ENCODE peak calls at places on chromosomes 1 and 21, in ten cellular contexts. W is esophagus squamous epithelium; X is CD8-positive, alpha-beta T cell; H is cardiac muscle cell; T is aorta; V is ovary; B is GM23338; O is pancreas; Q is IMR-90; J is adrenal gland. U is an unnamed sample. For H3K27me3, the result is how much of the 10 kb centered on the place peaks cover.

GRCh38 chr1:227949954-227950734 is 2.4 kb upstream of the WNT9A start:
- DNase-seq in V (no peak), B (no peak), T (no peak), H (no peak), W (no peak), Q (no peak), X (no peak), O (peak), J (no peak), U (no peak)

GRCh38 chr1:156889802-156890585 is 3.5 kb upstream of the PEAR1 start:
- DNase-seq in V (peak), H (peak), Q (peak), B (peak), W (no peak), J (peak), O (peak), T (peak), X (peak), U (peak)

GRCh38 chr1:230253150-230253549 is 173.0 kb downstream of the PGBD5 start:
- DNase-seq in H (no peak), X (no peak), B (no peak), V (no peak), J (no peak), O (no peak), W (no peak), Q (no peak), T (no peak), U (no peak)

GRCh38 chr1:113219377-113219776 is 146.4 kb downstream of the LRIG2 start:
- DNase-seq in B (peak), H (no peak), X (no peak), Q (no peak), W (no peak), J (no peak), V (no peak), O (no peak), T (no peak), U (no peak)

GRCh38 chr1:201559679-201560162 is 20.8 kb downstream of the NAV1 start:
- DNase-seq in W (no peak), B (peak), O (peak), X (peak), T (peak), Q (peak), V (peak), J (peak), H (peak), U (peak)

GRCh38 chr1:61447339-61448016 is 277.5 kb downstream of the TM2D1 start:
- DNase-seq in O (no peak), V (no peak), X (no peak), B (no peak), H (no peak), W (no peak), T (no peak), Q (no peak), J (no peak), U (no peak)

GRCh38 chr1:232943679-232944252 is 6.6 kb upstream of the NTPCR start:
- DNase-seq in T (no peak), V (peak), J (no peak), O (no peak), Q (no peak), H (peak), X (no peak), B (no peak), W (no peak), U (no peak)

GRCh38 chr1:33273961-33274371 is 17.7 kb downstream of the ZNF362 start:
- DNase-seq in V (no peak), Q (no peak), J (no peak), H (no peak), B (no peak), T (peak), W (no peak), O (peak), X (no peak), U (no peak)

GRCh38 chr1:37358992-37359391 is 115.4 kb upstream of the ZC3H12A start:
- DNase-seq in B (no peak), Q (no peak), T (no peak), O (no peak), X (no peak), H (no peak), J (no peak), V (no peak), W (no peak), U (no peak)

GRCh38 chr1:68046885-68047658 is 3.4 kb downstream of the DIRAS3 start:
- DNase-seq in Q (no peak), H (no peak), O (no peak), B (no peak), T (no peak), V (no peak), W (no peak), X (no peak), J (no peak), U (no peak)

GRCh38 chr1:156233421-156234127 is 8.4 kb upstream of the BGLAP start:
- DNase-seq in Q (peak), T (no peak), V (no peak), O (no peak), J (no peak), W (no peak), X (no peak), H (peak), B (no peak), U (no peak)

GRCh38 chr1:47441450-47442106 is 3.7 kb downstream of the FOXD2 start:
- DNase-seq in X (no peak), J (no peak), H (no peak), V (no peak), T (no peak), O (no peak), Q (no peak), W (no peak), B (no peak), U (no peak)
- H3K27me3 ChIP-seq in X (half or more), J (half or more), H (half or more), V (under half), T (under half), O (under half), Q (half or more), W (under half), B (half or more), U (half or more)

GRCh38 chr1:205578780-205579571 is 52.8 kb downstream of the ELK4 start:
- DNase-seq in W (no peak), Q (no peak), V (no peak), B (peak), T (no peak), O (no peak), H (no peak), X (no peak), J (no peak), U (no peak)

GRCh38 chr1:205575294-205575885 is 56.4 kb downstream of the ELK4 start:
- DNase-seq in O (no peak), V (no peak), W (no peak), T (no peak), Q (no peak), X (no peak), B (no peak), J (no peak), H (no peak), U (no peak)

GRCh38 chr1:205576011-205576410 is 55.8 kb downstream of the ELK4 start:
- DNase-seq in W (no peak), B (no peak), V (no peak), X (no peak), T (no peak), H (no peak), J (no peak), Q (no peak), O (no peak), U (no peak)

GRCh38 chr1:205577874-205578658 is 53.7 kb downstream of the ELK4 start:
- DNase-seq in V (no peak), H (no peak), O (no peak), J (no peak), Q (peak), W (no peak), B (no peak), T (no peak), X (no peak), U (no peak)

DNA sequence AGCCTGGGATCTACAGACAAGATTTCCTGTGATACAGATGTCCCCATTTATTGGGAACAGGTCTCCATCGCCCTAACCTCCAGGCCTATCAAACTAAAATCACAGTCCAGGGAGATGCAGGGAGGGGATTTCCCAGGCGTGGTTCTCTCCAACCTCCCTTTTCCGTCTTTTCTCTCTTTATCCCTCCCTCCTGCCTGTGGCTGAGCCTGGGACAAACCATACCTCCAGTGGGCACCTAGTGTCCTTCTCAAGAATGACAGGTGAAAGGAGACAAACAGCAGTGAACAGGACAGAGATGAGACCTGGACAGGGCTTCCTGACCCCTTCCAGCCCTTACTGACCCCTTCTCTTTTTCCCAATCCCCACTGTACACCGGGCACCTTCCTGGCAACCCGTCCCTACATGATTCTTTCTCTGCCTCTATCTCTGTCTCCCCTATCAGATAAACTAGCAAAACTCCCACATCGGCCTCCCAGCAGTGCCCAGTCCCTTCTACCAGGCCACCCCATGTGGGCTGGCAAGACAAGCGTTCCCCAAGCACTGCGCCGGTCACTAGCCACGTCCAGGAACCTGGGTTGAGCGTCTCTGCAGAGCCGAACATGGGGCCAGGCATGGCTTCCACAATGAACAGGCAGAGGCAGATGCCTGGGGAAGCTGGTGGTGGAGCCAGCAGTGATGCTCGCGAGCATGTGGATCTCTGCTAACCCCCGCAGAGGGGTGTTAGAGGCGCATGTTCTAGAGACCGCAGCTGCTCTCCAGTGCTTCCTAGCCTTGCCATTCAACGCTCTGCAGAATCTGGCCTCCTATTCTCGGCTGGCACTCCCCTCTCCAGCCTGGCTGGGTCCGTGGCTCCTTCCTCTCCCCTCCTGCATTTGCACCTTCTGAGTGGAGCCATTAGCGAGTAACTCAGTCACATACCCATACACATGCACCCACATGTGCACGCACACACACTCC is 54.7 kb downstream of the ELK4 start:
- DNase-seq in Q (no peak), O (no peak), J (no peak), H (no peak), V (no peak), T (no peak), X (no peak), W (no peak), B (peak), U (no peak)
- H3K27ac ChIP-seq in Q (no peak), O (no peak), J (no peak), H (no peak), V (no peak), T (no peak), X (no peak), W (no peak), B (no peak), U (no peak)

DNA sequence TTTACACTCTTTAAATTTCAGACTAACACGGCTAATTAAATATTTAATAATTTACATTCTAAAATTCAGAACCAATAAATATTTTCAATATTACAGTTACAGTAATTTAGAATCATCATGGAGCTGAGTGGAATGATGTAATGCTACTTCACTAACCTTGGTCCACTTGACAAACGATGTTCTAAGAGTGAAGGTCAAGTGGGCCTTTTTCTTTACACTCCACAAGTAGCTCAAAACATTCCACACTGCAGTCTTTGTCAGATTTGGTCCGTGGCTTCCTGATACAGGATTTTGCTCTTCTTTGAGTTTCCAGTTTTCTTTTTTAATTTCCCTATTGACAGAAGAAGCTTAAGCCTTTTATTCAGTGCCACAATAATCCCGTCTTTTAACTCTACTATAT is 164.6 kb upstream of the NRIP1 start:
- DNase-seq in J (no peak), H (no peak), B (no peak), O (no peak), W (no peak), T (no peak), V (no peak), X (no peak), Q (no peak), U (no peak)
- H3K27me3 ChIP-seq in J (under half), H (under half), B (under half), O (under half), W (under half), T (under half), V (under half), X (under half), Q (under half), U (under half)

GRCh38 chr1:107140703-107141490 is at the start of gene NTNG1:
- DNase-seq in V (no peak), Q (no peak), W (no peak), B (peak), O (peak), J (no peak), H (peak), T (no peak), X (no peak), U (no peak)

GRCh38 chr1:107138166-107138565 is 2.7 kb upstream of the NTNG1 start:
- DNase-seq in W (no peak), X (no peak), O (no peak), T (no peak), V (no peak), B (no peak), H (no peak), J (no peak), Q (no peak), U (no peak)

GRCh38 chr1:107138767-107139445 is 1.9 kb upstream of the NTNG1 start:
- DNase-seq in J (no peak), H (no peak), V (no peak), X (no peak), B (peak), T (no peak), O (no peak), Q (peak), W (no peak), U (no peak)

GRCh38 chr1:107141491-107142369 is 891 bp downstream of the NTNG1 start:
- DNase-seq in O (peak), X (no peak), T (no peak), B (peak), Q (peak), J (no peak), V (no peak), W (no peak), H (peak), U (peak)

GRCh38 chr1:107139833-107140702 is 771 bp upstream of the NTNG1 start:
- DNase-seq in H (peak), O (peak), V (no peak), Q (peak), W (no peak), T (no peak), X (no peak), B (peak), J (peak), U (peak)
- H3K27ac ChIP-seq in H (no peak), O (no peak), V (no peak), Q (no peak), W (no peak), T (no peak), X (no peak), B (peak), J (no peak), U (peak)

DNA sequence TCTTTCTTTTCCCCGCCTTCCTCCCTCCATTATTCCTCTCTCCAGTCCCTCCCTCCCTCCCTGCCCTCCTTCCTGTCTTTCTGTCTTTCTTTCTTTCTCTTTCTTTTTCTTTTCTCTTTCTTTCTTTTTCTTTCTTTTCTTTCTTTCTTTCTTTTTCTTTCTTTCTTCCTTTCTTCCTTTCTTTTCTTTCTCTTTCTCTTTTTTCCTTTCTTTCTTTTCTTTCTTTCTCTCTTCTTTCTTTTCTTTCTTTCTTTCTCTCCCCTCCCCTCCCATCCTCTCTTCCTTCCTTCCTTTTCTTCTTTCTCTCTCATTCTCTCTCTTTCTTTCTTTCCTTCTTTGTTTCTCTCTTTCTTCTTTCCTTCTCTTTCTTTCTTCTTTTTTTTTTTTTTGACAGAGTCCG is 402.2 kb upstream of the PLXNA2 start:
- DNase-seq in O (no peak), W (no peak), Q (no peak), X (no peak), V (no peak), T (no peak), J (no peak), B (no peak), H (no peak), U (no peak)
- H3K27me3 ChIP-seq in O (under half), W (under half), Q (under half), X (under half), V (under half), T (under half), J (under half), B (under half), H (under half), U (under half)

GRCh38 chr1:169110265-169110664 is 3.8 kb downstream of the ATP1B1 start:
- DNase-seq in Q (no peak), V (no peak), J (no peak), H (no peak), X (no peak), O (no peak), T (no peak), B (no peak), W (no peak), U (no peak)
- H3K27ac ChIP-seq in Q (peak), V (no peak), J (peak), H (peak), X (no peak), O (peak), T (no peak), B (no peak), W (peak), U (peak)

GRCh38 chr1:31775170-31775569 is 11.0 kb upstream of the ADGRB2 start:
- DNase-seq in J (no peak), V (no peak), B (no peak), Q (no peak), T (no peak), X (no peak), O (no peak), W (no peak), H (no peak), U (no peak)
- H3K27me3 ChIP-seq in J (under half), V (under half), B (half or more), Q (half or more), T (under half), X (under half), O (under half), W (under half), H (under half), U (half or more)

GRCh38 chr1:174743654-174744561 is 255.8 kb upstream of the CACYBP start:
- DNase-seq in T (no peak), H (peak), Q (peak), V (no peak), O (no peak), W (no peak), B (peak), J (no peak), X (no peak), U (no peak)
- H3K27ac ChIP-seq in T (no peak), H (no peak), Q (no peak), V (no peak), O (no peak), W (no peak), B (no peak), J (no peak), X (no peak), U (no peak)

DNA sequence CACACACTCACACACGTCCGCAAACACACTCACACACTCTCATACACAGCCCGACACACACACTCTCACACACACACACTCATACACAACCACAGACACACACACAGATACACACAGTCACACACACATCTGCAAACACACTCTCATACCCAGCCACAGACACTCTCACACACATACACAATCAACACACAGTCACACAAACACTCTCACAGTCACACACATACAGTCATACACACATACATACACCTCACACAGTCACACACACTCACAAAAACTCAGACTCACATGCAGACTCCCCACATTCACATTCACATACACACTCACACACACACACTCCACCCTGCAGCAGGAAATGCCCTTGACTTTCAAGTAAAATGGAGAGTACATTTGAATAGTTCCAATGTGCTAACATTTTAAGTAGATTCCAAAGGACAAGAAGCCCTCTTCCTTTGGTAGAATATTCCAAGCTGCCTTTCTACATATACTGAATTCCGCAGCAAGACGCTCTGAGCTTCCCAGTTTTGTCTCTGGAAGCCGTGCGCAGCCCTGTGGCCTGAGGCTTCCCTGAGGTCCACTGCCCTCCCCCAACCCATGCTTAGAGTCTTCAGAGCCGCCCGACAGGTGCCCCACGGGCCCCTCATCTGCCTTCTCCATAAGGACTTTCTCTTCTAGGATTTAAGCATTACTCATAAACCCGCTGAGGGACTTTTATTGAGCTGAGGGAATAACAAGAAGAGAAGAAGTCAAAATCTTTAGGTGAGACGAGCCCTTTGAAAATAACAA is 9.7 kb downstream of the BATF3 start:
- DNase-seq in J (no peak), X (no peak), O (no peak), V (no peak), W (no peak), T (no peak), B (peak), H (no peak), Q (no peak), U (no peak)
- H3K27me3 ChIP-seq in J (under half), X (under half), O (under half), V (under half), W (under half), T (under half), B (under half), H (under half), Q (under half), U (under half)

GRCh38 chr1:235997049-235997448 is 67.8 kb downstream of the NID1 start:
- DNase-seq in X (no peak), V (no peak), W (no peak), O (no peak), Q (no peak), H (no peak), T (no peak), J (no peak), B (no peak), U (no peak)

GRCh38 chr1:235998812-235999211 is 66.1 kb downstream of the NID1 start:
- DNase-seq in T (no peak), Q (no peak), X (peak), H (no peak), J (no peak), O (no peak), V (no peak), W (no peak), B (no peak), U (no peak)

GRCh38 chr1:236000781-236001180 is 64.1 kb downstream of the NID1 start:
- DNase-seq in B (no peak), W (no peak), T (no peak), J (no peak), O (no peak), H (no peak), X (no peak), Q (no peak), V (no peak), U (no peak)

GRCh38 chr1:235997916-235998315 is 67.0 kb downstream of the NID1 start:
- DNase-seq in X (no peak), B (no peak), Q (no peak), V (no peak), O (no peak), W (no peak), J (no peak), T (no peak), H (no peak), U (no peak)

DNA sequence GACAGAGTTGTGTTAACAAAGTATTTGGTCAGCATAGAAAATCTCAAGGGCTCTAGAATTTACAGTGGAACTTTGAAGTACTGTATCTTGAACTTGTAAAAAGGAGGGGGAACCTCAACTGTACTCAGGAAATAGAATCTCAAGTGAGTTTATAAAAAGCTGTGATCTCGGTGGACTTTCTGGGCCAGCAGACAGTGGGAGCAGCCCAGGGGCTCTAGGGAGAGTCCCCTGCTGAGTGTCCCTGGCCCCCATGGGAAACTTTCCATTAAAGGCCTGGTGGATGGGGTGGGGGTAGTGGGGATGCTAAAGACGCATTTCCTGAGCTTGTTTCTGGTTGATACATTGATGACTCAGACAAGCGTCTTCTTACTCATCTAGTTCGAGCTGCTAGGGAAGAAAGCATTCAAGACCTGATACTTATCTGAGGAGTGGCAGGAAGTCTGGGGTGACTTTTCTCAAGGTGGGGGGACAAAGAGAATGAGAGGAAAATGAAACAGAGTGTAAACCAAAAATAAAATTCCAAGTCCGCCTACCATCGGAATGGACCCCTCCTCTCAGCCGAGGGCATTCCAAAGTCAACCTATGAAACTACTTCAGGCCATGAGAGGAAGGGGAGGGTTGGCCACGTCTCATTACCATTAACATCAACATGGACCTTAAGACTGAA is 65.5 kb downstream of the NID1 start:
- DNase-seq in Q (peak), W (no peak), B (no peak), T (no peak), X (peak), H (peak), V (no peak), O (no peak), J (no peak), U (no peak)
- H3K27ac ChIP-seq in Q (peak), W (peak), B (no peak), T (no peak), X (peak), H (no peak), V (no peak), O (no peak), J (peak), U (peak)

U was measured in left lung.